ENCODE peak calls at places on chromosomes 6 and 20, in nine cellular contexts. M is Peyer's patch; R is heart left ventricle; C is A549; I is neural progenitor cell; G is cardiac muscle cell; N is PC-9; L is CD8-positive, alpha-beta T cell; E is tibial nerve. Q is an unnamed sample.
A peak's percentile ranks its signal among the peaks of the same experiment; 100 is the strongest.

GRCh38 chr20:49794336-49795124 is 18.1 kb upstream of the SLC9A8 start:
- DNase-seq in E (no peak), L (no peak), M (peak; percentile 14), G (peak; percentile 21), I (no peak), R (no peak), N (peak; percentile 57), C (no peak), Q (peak; percentile 67)

GRCh38 chr6:17423018-17423417 is 29.6 kb downstream of the CAP2 start:
- DNase-seq in R (no peak), I (no peak), G (peak; percentile 24), N (no peak), L (no peak), M (no peak), E (no peak), C (no peak), Q (no peak)

GRCh38 chr6:107819217-107819616 is 4.9 kb downstream of the SCML4 start:
- DNase-seq in N (no peak), L (peak; percentile 17), C (no peak), R (no peak), I (no peak), M (no peak), G (no peak), E (no peak), Q (no peak)

GRCh38 chr6:121309768-121310473 is 24.4 kb downstream of the TBC1D32 start:
- DNase-seq in L (no peak), N (no peak), C (no peak), M (no peak), R (no peak), I (no peak), E (no peak), G (peak; percentile 77), Q (no peak)

GRCh38 chr6:131061771-131062160 is 1.3 kb downstream of the EPB41L2 start:
- DNase-seq in L (no peak), C (no peak), R (no peak), G (peak; percentile 39), M (no peak), E (no peak), N (no peak), I (no peak), Q (no peak)

GRCh38 chr20:35021063-35021462 is 65.4 kb downstream of the MYH7B start:
- DNase-seq in L (no peak), G (peak; percentile 67), I (no peak), C (no peak), R (no peak), N (no peak), M (no peak), E (no peak), Q (no peak)

GRCh38 chr20:25540273-25540672 is 45.1 kb downstream of the NINL start:
- DNase-seq in C (no peak), I (peak; percentile 65), L (no peak), G (no peak), M (no peak), E (no peak), N (no peak), R (no peak), Q (peak; percentile 41)

GRCh38 chr20:52313335-52313963 is 121.9 kb upstream of the ZFP64 start:
- DNase-seq in R (no peak), G (peak; percentile 68), E (no peak), N (no peak), I (peak; percentile 71), C (peak; percentile 59), M (no peak), L (no peak), Q (no peak)

GRCh38 chr6:105994522-105995402 is 91.4 kb upstream of the PRDM1 start:
- DNase-seq in N (no peak), E (peak; percentile 37), L (no peak), M (peak; percentile 72), C (peak; percentile 39), R (peak; percentile 53), I (peak; percentile 83), G (peak; percentile 59), Q (peak; percentile 71)
- H3K4me1 ChIP-seq in N (peaks cover 4% of the 10 kb centered on the region), E (no peaks in the 10 kb centered on the region), L (peaks cover 32% of the 10 kb centered on the region), M (peaks cover 4% of the 10 kb centered on the region), C (peaks cover 9% of the 10 kb centered on the region), R (peaks cover 27% of the 10 kb centered on the region), I (peaks cover 16% of the 10 kb centered on the region), G (peaks cover 9% of the 10 kb centered on the region), Q (peaks cover 33% of the 10 kb centered on the region)

GRCh38 chr20:57756213-57756612 is 46.4 kb upstream of the PMEPA1 start:
- DNase-seq in N (no peak), E (no peak), C (no peak), I (no peak), M (no peak), R (no peak), G (no peak), L (no peak), Q (no peak)

GRCh38 chr20:57754190-57754589 is 44.4 kb upstream of the PMEPA1 start:
- DNase-seq in G (no peak), M (no peak), N (no peak), R (no peak), C (no peak), L (no peak), I (no peak), E (no peak), Q (no peak)

GRCh38 chr20:57751411-57751810 is 41.6 kb upstream of the PMEPA1 start:
- DNase-seq in M (no peak), E (no peak), N (no peak), G (no peak), L (no peak), R (no peak), I (no peak), C (no peak), Q (no peak)

GRCh38 chr20:57755609-57756008 is 45.8 kb upstream of the PMEPA1 start:
- DNase-seq in E (no peak), L (no peak), R (no peak), G (no peak), I (no peak), M (no peak), N (no peak), C (no peak), Q (no peak)

DNA sequence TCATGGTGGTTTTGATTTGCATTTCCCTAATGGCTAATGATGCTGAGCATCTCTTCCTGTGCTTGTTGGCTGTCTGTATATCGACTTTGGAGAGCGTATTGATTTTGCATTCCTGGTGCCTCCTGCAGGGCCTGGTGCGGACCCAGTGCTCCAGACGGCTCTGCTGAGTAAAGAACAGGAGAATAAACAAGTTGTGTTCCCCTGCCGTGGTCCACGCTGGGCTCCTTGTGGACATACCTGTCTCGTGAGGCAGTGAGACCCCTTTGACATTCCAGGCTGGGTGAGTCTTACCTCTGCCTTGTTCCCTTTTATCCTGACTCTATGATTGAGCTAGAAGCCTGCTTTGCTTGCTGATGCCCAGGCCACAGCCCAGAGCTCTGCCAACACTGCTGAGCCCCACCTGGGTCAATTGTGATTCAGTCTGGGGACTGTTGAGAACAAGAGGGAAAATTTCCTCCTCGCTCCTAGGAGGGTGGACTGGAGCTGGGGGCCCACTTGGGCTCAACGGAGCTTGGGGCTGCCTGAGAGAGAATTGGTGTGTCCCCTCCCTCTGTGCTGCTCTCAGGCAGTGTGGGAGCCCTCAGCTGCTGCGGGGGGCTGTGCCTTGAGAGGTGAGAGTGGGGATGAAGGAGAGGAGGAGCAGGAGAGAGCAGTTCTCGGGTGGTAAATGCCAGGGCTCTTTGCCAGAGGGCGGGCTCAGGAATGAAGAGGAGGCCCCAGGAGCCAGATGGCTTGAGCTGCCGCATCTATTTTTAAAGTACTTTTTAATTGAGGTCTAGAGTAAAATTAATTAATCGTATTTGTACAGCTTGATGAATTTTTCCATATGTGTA is 43.7 kb upstream of the PMEPA1 start:
- DNase-seq in L (no peak), G (no peak), C (no peak), I (no peak), E (no peak), M (no peak), N (no peak), R (no peak), Q (peak; percentile 25)
- TF ChIP-seq CTCF in L (no peak), G (no peak), C (no peak), I (no peak), E (no peak), M (no peak), N (no peak), R (no peak), Q (no peak)

GRCh38 chr6:157563611-157564284 is 182.8 kb downstream of the ZDHHC14 start:
- DNase-seq in N (no peak), G (no peak), I (no peak), C (no peak), E (no peak), M (no peak), L (no peak), R (no peak), Q (no peak)

GRCh38 chr6:157559201-157559756 is 178.3 kb downstream of the ZDHHC14 start:
- DNase-seq in M (no peak), E (no peak), C (no peak), R (no peak), N (no peak), I (no peak), L (no peak), G (no peak), Q (no peak)

GRCh38 chr6:157561037-157561790 is 180.2 kb downstream of the ZDHHC14 start:
- DNase-seq in I (no peak), L (no peak), N (no peak), E (no peak), G (no peak), M (no peak), R (no peak), C (no peak), Q (no peak)

GRCh38 chr6:157562997-157563396 is 182.0 kb downstream of the ZDHHC14 start:
- DNase-seq in G (no peak), R (no peak), I (no peak), E (no peak), L (no peak), N (no peak), M (no peak), C (no peak), Q (no peak)

DNA sequence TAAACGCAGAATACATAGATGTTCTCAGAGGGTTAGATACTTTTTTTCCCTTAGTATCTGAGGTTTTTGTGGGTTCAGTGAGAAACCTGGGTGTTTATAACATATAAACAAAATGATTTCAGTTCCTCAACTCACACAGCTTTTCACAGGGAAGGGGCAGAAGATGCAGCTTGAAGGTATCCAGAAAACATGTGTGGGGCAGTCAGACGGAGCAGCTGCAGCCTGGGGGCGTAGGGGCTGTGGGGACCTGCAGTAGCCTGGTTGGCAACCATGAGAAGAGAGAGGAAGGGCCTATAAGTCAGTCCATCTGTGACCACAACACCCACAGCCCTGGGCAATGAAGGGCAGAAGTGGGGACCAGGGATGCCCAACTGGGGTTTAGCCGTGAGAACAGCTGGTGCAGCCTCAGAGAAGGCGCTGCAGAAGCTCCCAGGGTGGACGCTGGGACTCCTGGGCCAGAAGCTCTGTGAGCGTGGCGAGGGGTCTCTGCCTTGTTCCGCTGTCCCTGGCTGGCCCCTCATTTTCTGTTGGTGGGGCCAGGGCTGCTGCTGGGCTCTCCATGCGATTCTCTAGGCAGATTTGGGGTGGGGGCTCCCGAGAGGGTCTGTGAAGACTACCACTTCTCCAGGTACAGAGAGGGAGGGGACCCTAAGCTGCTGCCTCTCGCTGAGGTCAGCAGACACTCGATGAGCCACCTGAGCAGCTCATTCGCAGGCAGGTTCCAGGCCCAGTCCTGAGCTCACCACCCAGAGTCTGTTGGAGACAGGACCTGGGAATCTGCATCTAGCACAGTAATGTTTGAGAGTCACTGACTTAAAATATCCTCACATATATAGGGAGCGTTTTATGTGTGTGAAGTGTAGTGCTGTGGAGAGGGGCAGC is 181.2 kb downstream of the ZDHHC14 start:
- DNase-seq in E (no peak), C (no peak), G (no peak), M (no peak), R (no peak), I (no peak), L (no peak), N (no peak), Q (no peak)
- H3K4me1 ChIP-seq in E (no peaks in the 10 kb centered on the region), C (no peaks in the 10 kb centered on the region), G (no peaks in the 10 kb centered on the region), M (peaks cover 38% of the 10 kb centered on the region), R (no peaks in the 10 kb centered on the region), I (peaks cover 22% of the 10 kb centered on the region), L (peaks cover 16% of the 10 kb centered on the region), N (no peaks in the 10 kb centered on the region), Q (no peaks in the 10 kb centered on the region)

DNA sequence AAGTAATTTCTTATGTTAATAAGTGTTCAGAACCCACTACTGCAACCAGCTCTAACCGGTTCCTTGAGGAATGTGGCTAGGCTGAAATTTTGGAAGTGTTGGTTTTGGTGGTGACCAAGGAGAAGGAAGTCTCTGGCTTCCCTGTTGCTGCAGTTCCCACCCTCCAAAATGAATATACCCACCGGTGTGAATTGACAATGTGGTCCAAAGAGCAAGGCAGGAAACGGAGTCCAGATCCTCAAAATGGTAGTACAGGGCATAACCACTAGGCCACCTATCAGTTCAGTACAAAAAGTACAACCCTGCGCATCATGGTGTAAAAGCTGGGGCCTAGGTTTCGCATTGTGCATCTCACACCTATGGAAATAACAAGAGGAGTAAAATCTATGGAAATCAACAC is 2.8 kb downstream of the ADNP start:
- DNase-seq in L (no peak), G (no peak), E (no peak), N (no peak), M (no peak), R (no peak), C (no peak), I (no peak), Q (no peak)
- TF ChIP-seq CTCF in L (no peak), G (no peak), E (no peak), N (no peak), M (no peak), R (no peak), C (no peak), I (no peak), Q (no peak)

Q was measured in left lung.